ENCODE peak calls at places on chromosomes 11 and 22, in four cellular contexts. K is fibroblast of the aortic adventitia, L is BE2C, H is NCI-H1694 treated with DMSO at 0.1 percent for 48 hours. D is an unnamed sample.

GRCh38 chr11:86138958-86139357 is 70.1 kb upstream of the PICALM start:
- DNase-seq in H (peak), K (no peak), L (no peak), D (no peak)

GRCh38 chr11:12017243-12017678 is 8.8 kb upstream of the DKK3 start:
- DNase-seq in H (no peak), L (no peak), K (peak), D (no peak)

GRCh38 chr11:71097506-71098240 is 154.7 kb downstream of the SHANK2 start:
- DNase-seq in L (no peak), H (no peak), K (no peak), D (no peak)

GRCh38 chr22:45268958-45269844 is 15.5 kb upstream of the UPK3A start:
- DNase-seq in K (peak), H (peak), L (peak), D (peak)

GRCh38 chr11:65291613-65292012 is 23.1 kb upstream of the CDC42EP2 start:
- DNase-seq in H (no peak), K (peak), L (no peak), D (peak)

GRCh38 chr11:13314676-13315394 is 37.2 kb downstream of the BMAL1 start:
- DNase-seq in H (no peak), K (no peak), L (no peak), D (no peak)

GRCh38 chr22:19495562-19496323 is 16.0 kb downstream of the CDC45 start:
- DNase-seq in L (no peak), K (peak), H (peak), D (no peak)

GRCh38 chr11:240315-240714 is 3.5 kb downstream of the PSMD13 start:
- DNase-seq in K (no peak), L (no peak), H (no peak), D (no peak)

GRCh38 chr11:34433899-34434298 is 4.8 kb upstream of the CAT start:
- DNase-seq in K (no peak), H (no peak), L (no peak), D (no peak)

GRCh38 chr11:69427906-69428880 is 53.3 kb upstream of the LINC01488 start:
- DNase-seq in K (no peak), H (no peak), L (no peak), D (no peak)

GRCh38 chr11:113664981-113665710 is 41.0 kb downstream of the TMPRSS5 start:
- DNase-seq in L (no peak), H (no peak), K (no peak), D (no peak)

GRCh38 chr11:45593992-45594391 is 71.4 kb downstream of the CHST1 start:
- DNase-seq in H (no peak), L (peak), K (no peak), D (peak)

GRCh38 chr11:2093575-2094353 is 45.4 kb downstream of the IGF2 start:
- DNase-seq in L (no peak), K (no peak), H (no peak), D (peak)

GRCh38 chr11:2928605-2929510 is at the start of gene PHLDA2:
- DNase-seq in K (peak), L (no peak), H (no peak), D (no peak)

GRCh38 chr11:72234920-72235319 is 9.1 kb downstream of the PHOX2A start:
- DNase-seq in K (no peak), H (no peak), L (no peak), D (no peak)

GRCh38 chr22:39097098-39098020 is at the start of gene APOBEC3H:
- DNase-seq in K (no peak), H (no peak), L (no peak), D (peak)

GRCh38 chr11:105273660-105274280 is 134.2 kb upstream of the CARD18 start:
- DNase-seq in K (no peak), H (no peak), L (no peak), D (no peak)

GRCh38 chr22:26656896-26657851 is at the start of gene MIAT:
- DNase-seq in H (no peak), L (peak), K (no peak), D (no peak)

GRCh38 chr11:3148255-3148989 is 16.7 kb downstream of the OSBPL5 start:
- DNase-seq in H (no peak), K (no peak), L (no peak), D (no peak)

GRCh38 chr11:111654611-111655010 is 52.4 kb downstream of the SIK2 start:
- DNase-seq in H (no peak), K (no peak), L (no peak), D (no peak)

GRCh38 chr22:49005557-49005956 is 822.1 kb downstream of the BRD1 start:
- DNase-seq in H (no peak), K (no peak), L (no peak), D (no peak)

GRCh38 chr11:64643258-64643881 is 52.4 kb downstream of the SLC22A12 start:
- DNase-seq in L (peak), H (peak), K (no peak), D (no peak)

GRCh38 chr22:46090631-46091201 is 59.6 kb upstream of the PPARA start:
- DNase-seq in H (no peak), L (peak), K (peak), D (no peak)

GRCh38 chr22:29268511-29269229 is 602 bp downstream of the EWSR1 start:
- DNase-seq in K (peak), L (peak), H (no peak), D (peak)

GRCh38 chr11:20887137-20887536 is 217.8 kb downstream of the NELL1 start:
- DNase-seq in K (no peak), L (no peak), H (no peak), D (no peak)

GRCh38 chr11:28400236-28401100 is 292.3 kb downstream of the METTL15 start:
- DNase-seq in L (no peak), H (no peak), K (peak), D (peak)

GRCh38 chr11:7524831-7525230 is 11.0 kb downstream of the PPFIBP2 start:
- DNase-seq in H (no peak), K (no peak), L (peak), D (no peak)

GRCh38 chr11:84687433-84687832 is 939.7 kb downstream of the DLG2 start:
- DNase-seq in H (no peak), L (no peak), K (no peak), D (no peak)

GRCh38 chr11:57214494-57214893 is 22.6 kb downstream of the APLNR start:
- DNase-seq in K (peak), H (no peak), L (no peak), D (peak)

GRCh38 chr22:49549851-49550430 is 277.7 kb downstream of the BRD1 start:
- DNase-seq in H (no peak), L (no peak), K (no peak), D (no peak)

GRCh38 chr11:28342704-28343103 is 234.5 kb downstream of the METTL15 start:
- DNase-seq in H (no peak), L (no peak), K (peak), D (no peak)

GRCh38 chr22:49853981-49854791 is 542 bp downstream of the ZBED4 start:
- DNase-seq in L (peak), H (no peak), K (peak), D (peak)

GRCh38 chr11:18321991-18322711 is at the start of the genes GTF2H1 and HPS5:
- DNase-seq in L (peak), K (peak), H (peak), D (peak)

GRCh38 chr22:43231724-43232034 is 44.7 kb upstream of the TTLL12 start:
- DNase-seq in L (no peak), K (no peak), H (no peak), D (no peak)

GRCh38 chr11:114061053-114062049 is 1.8 kb downstream of the ZBTB16 start:
- DNase-seq in K (no peak), L (no peak), H (no peak), D (no peak)

GRCh38 chr11:57491371-57492061 is 24.0 kb downstream of the SLC43A1 start:
- DNase-seq in L (peak), H (no peak), K (no peak), D (peak)

GRCh38 chr11:79019277-79019676 is 421.6 kb downstream of the TENM4 start:
- DNase-seq in L (no peak), K (no peak), H (no peak), D (no peak)

GRCh38 chr11:76770642-76771445 is 12.3 kb upstream of the TSKU start:
- DNase-seq in L (no peak), K (peak), H (no peak), D (peak)

GRCh38 chr22:23684051-23684450 is 6.8 kb upstream of the RGL4 start:
- DNase-seq in H (no peak), L (no peak), K (peak), D (no peak)

GRCh38 chr22:24208012-24208749 is 26.9 kb downstream of the SUSD2 start:
- DNase-seq in H (no peak), K (peak), L (no peak), D (no peak)

D was measured in SJCRH30.